ENCODE peak calls at places on chromosomes 12 and 14, in six cellular contexts. J, X, W, R, T and D are unnamed samples.

GRCh38 chr12:52250048-52250990 is 17.3 kb downstream of the KRT7 start:
- DNase-seq in J (no peak), X (no peak), W (no peak), R (no peak), T (peak; percentile 73), D (peak; percentile 58)

GRCh38 chr12:113333877-113334785 is 778 bp downstream of the SLC8B1 start:
- DNase-seq in J (no peak), X (peak; percentile 30), W (no peak), R (no peak), T (no peak), D (no peak)

GRCh38 chr14:50308363-50308762 is 3.7 kb downstream of the L2HGDH start:
- DNase-seq in J (no peak), X (peak; percentile 3), W (no peak), R (no peak), T (no peak), D (no peak)

GRCh38 chr14:61388976-61389576 is 67.7 kb downstream of the PRKCH start:
- DNase-seq in J (no peak), X (peak; percentile 55), W (no peak), R (no peak), T (no peak), D (no peak)

GRCh38 chr14:21063479-21063878 is 5.9 kb downstream of the RNASE8 start:
- DNase-seq in J (no peak), X (no peak), W (no peak), R (peak; percentile 90), T (no peak), D (no peak)

GRCh38 chr14:60561845-60562746 is 53.1 kb downstream of the SIX6 start:
- DNase-seq in J (peak; percentile 44), X (peak; percentile 56), W (no peak), R (peak; percentile 78), T (peak; percentile 84), D (peak; percentile 67)

GRCh38 chr12:94714378-94714777 is 64.0 kb upstream of the TMCC3 start:
- DNase-seq in J (no peak), X (no peak), W (no peak), R (peak; percentile 14), T (no peak), D (no peak)

GRCh38 chr12:78331764-78332163 is 501.1 kb downstream of the NAV3 start:
- DNase-seq in J (no peak), X (no peak), W (no peak), R (peak; percentile 0), T (no peak), D (no peak)

GRCh38 chr12:122862110-122862634 is 26.9 kb downstream of the HIP1R start:
- DNase-seq in J (no peak), X (no peak), W (no peak), R (no peak), T (peak; percentile 76), D (peak; percentile 56)

GRCh38 chr12:106051853-106052531 is 86.8 kb downstream of the NUAK1 start:
- DNase-seq in J (no peak), X (no peak), W (no peak), R (no peak), T (no peak), D (no peak)

GRCh38 chr12:69117566-69118266 is 121.7 kb upstream of the CPSF6 start:
- DNase-seq in J (no peak), X (no peak), W (no peak), R (no peak), T (no peak), D (no peak)

GRCh38 chr14:68409355-68409754 is 383.5 kb downstream of the ZFP36L1 start:
- DNase-seq in J (no peak), X (no peak), W (no peak), R (peak; percentile 43), T (no peak), D (no peak)

GRCh38 chr12:29616664-29617409 is 119.4 kb upstream of the OVCH1 start:
- DNase-seq in J (no peak), X (no peak), W (no peak), R (peak; percentile 85), T (no peak), D (no peak)

GRCh38 chr12:90627180-90627896 is 327.6 kb downstream of the CCER1 start:
- DNase-seq in J (no peak), X (peak; percentile 5), W (no peak), R (no peak), T (no peak), D (no peak)

GRCh38 chr12:117760990-117761389 is 207.8 kb downstream of the KSR2 start:
- DNase-seq in J (no peak), X (no peak), W (no peak), R (no peak), T (no peak), D (no peak)

GRCh38 chr12:26188641-26189040 is 6.7 kb upstream of the SSPN start:
- DNase-seq in J (no peak), X (no peak), W (no peak), R (no peak), T (no peak), D (no peak)

GRCh38 chr14:72801381-72801812 is 92.5 kb downstream of the DPF3 start:
- DNase-seq in J (no peak), X (no peak), W (no peak), R (peak; percentile 65), T (no peak), D (no peak)

GRCh38 chr12:57765698-57766463 is 997 bp downstream of the CYP27B1 start:
- DNase-seq in J (peak; percentile 24), X (no peak), W (no peak), R (no peak), T (no peak), D (no peak)

GRCh38 chr14:61561657-61562276 is 133.5 kb upstream of the HIF1A start:
- DNase-seq in J (no peak), X (no peak), W (no peak), R (peak; percentile 99), T (peak; percentile 92), D (peak; percentile 83)

GRCh38 chr14:31895206-31895605 is 181.9 kb upstream of the ARHGAP5 start:
- DNase-seq in J (no peak), X (no peak), W (no peak), R (peak; percentile 38), T (no peak), D (no peak)

GRCh38 chr12:47383942-47384341 is 304.2 kb upstream of the AMIGO2 start:
- DNase-seq in J (no peak), X (no peak), W (no peak), R (peak; percentile 73), T (no peak), D (no peak)

GRCh38 chr14:93045965-93046695 is 69.6 kb downstream of the ITPK1 start:
- DNase-seq in J (no peak), X (no peak), W (no peak), R (peak; percentile 56), T (no peak), D (no peak)

GRCh38 chr14:24695265-24696241 is 61.6 kb upstream of the GZMB start:
- DNase-seq in J (no peak), X (peak; percentile 40), W (no peak), R (no peak), T (no peak), D (no peak)

GRCh38 chr12:55697686-55698085 is 10.0 kb downstream of the ITGA7 start:
- DNase-seq in J (no peak), X (no peak), W (no peak), R (no peak), T (peak; percentile 30), D (peak; percentile 61)

GRCh38 chr12:114685320-114685781 is 1.4 kb upstream of the TBX3 start:
- DNase-seq in J (no peak), X (no peak), W (no peak), R (no peak), T (no peak), D (no peak)

GRCh38 chr14:52650774-52651173 is 44.6 kb downstream of the ERO1A start:
- DNase-seq in J (peak; percentile 40), X (no peak), W (no peak), R (no peak), T (no peak), D (no peak)

GRCh38 chr12:739349-739748 is 13.0 kb upstream of the WNK1 start:
- DNase-seq in J (no peak), X (no peak), W (no peak), R (no peak), T (no peak), D (no peak)

GRCh38 chr14:77217551-77217950 is 36.0 kb downstream of the TMEM63C start:
- DNase-seq in J (no peak), X (no peak), W (no peak), R (no peak), T (no peak), D (no peak)

GRCh38 chr14:102986810-102987579 is 64.5 kb downstream of the AMN start:
- DNase-seq in J (no peak), X (no peak), W (no peak), R (peak; percentile 34), T (peak; percentile 24), D (no peak)

GRCh38 chr14:75875958-75876357 is 105.8 kb downstream of the TGFB3 start:
- DNase-seq in J (no peak), X (no peak), W (no peak), R (no peak), T (no peak), D (no peak)

GRCh38 chr14:94175403-94176146 is 1.5 kb downstream of the PPP4R4 start:
- DNase-seq in J (peak; percentile 68), X (no peak), W (no peak), R (no peak), T (no peak), D (no peak)